ENCODE peak calls at places on chromosomes 16 and 17, in seven cellular contexts. R is IMR-90, E is prostate gland, F is breast epithelium, H is PC-9, T is Peyer's patch, N is adrenal gland. S is an unnamed sample.

GRCh38 chr17:27352481-27353460 is 58.9 kb downstream of the WSB1 start:
- DNase-seq in R (peak), E (no peak), F (no peak), H (no peak), T (no peak), N (no peak), S (no peak)

GRCh38 chr16:85413713-85414663 is 199.1 kb upstream of the GSE1 start:
- DNase-seq in R (no peak), E (no peak), F (no peak), H (no peak), T (no peak), N (no peak), S (no peak)

GRCh38 chr16:85626191-85626951 is 13.2 kb downstream of the GSE1 start:
- DNase-seq in R (no peak), E (no peak), F (no peak), H (no peak), T (no peak), N (no peak), S (no peak)

GRCh38 chr16:49684731-49685130 is 171.2 kb downstream of the ZNF423 start:
- DNase-seq in R (no peak), E (no peak), F (no peak), H (no peak), T (no peak), N (no peak), S (no peak)

GRCh38 chr16:87384162-87384999 is 805 bp upstream of the FBXO31 start:
- DNase-seq in R (no peak), E (no peak), F (no peak), H (peak), T (peak), N (no peak), S (no peak)

GRCh38 chr16:30533748-30534367 is 800 bp downstream of the ZNF747 start:
- DNase-seq in R (no peak), E (no peak), F (no peak), H (no peak), T (no peak), N (no peak), S (no peak)

GRCh38 chr17:45936610-45937009 is 42.3 kb downstream of the MAPT start:
- DNase-seq in R (no peak), E (no peak), F (peak), H (no peak), T (no peak), N (no peak), S (no peak)

GRCh38 chr17:50316016-50316587 is 29.8 kb upstream of the XYLT2 start:
- DNase-seq in R (no peak), E (no peak), F (no peak), H (no peak), T (no peak), N (no peak), S (no peak)

GRCh38 chr16:81442909-81443687 is 1.5 kb upstream of the CMIP start:
- DNase-seq in R (no peak), E (no peak), F (no peak), H (no peak), T (no peak), N (no peak), S (no peak)

GRCh38 chr16:4372578-4373355 is 1.1 kb downstream of the VASN start:
- DNase-seq in R (peak), E (no peak), F (no peak), H (peak), T (no peak), N (no peak), S (no peak)

GRCh38 chr16:71311553-71312158 is 22.5 kb upstream of the CMTR2 start:
- DNase-seq in R (peak), E (no peak), F (no peak), H (no peak), T (no peak), N (peak), S (no peak)

GRCh38 chr16:66486199-66486772 is 59.2 kb downstream of the BEAN1 start:
- DNase-seq in R (no peak), E (no peak), F (peak), H (no peak), T (no peak), N (no peak), S (no peak)

GRCh38 chr17:58343131-58343530 is 8.9 kb downstream of the SUPT4H1 start:
- DNase-seq in R (no peak), E (no peak), F (no peak), H (no peak), T (no peak), N (no peak), S (no peak)

GRCh38 chr16:54077412-54077821 is 209.2 kb downstream of the IRX3 start:
- DNase-seq in R (peak), E (no peak), F (no peak), H (peak), T (no peak), N (no peak), S (peak)

GRCh38 chr17:73585583-73585982 is 58.7 kb downstream of the SDK2 start:
- DNase-seq in R (no peak), E (no peak), F (no peak), H (no peak), T (no peak), N (no peak), S (no peak)

GRCh38 chr16:710500-711075 is 4.3 kb upstream of the METRN start:
- DNase-seq in R (no peak), E (no peak), F (no peak), H (no peak), T (no peak), N (no peak), S (no peak)

GRCh38 chr17:8253801-8254200 is 4.7 kb downstream of the PFAS start:
- DNase-seq in R (no peak), E (peak), F (no peak), H (no peak), T (peak), N (no peak), S (no peak)

GRCh38 chr17:9529033-9529748 is 46.4 kb downstream of the STX8 start:
- DNase-seq in R (peak), E (no peak), F (no peak), H (no peak), T (no peak), N (no peak), S (no peak)

GRCh38 chr17:46832945-46833839 is 14.7 kb upstream of the WNT3 start:
- DNase-seq in R (peak), E (peak), F (no peak), H (no peak), T (no peak), N (no peak), S (peak)

GRCh38 chr17:45143767-45144198 is 4.5 kb upstream of the HEXIM1 start:
- DNase-seq in R (peak), E (peak), F (peak), H (no peak), T (peak), N (peak), S (no peak)

GRCh38 chr16:31710880-31711279 is 162.7 kb upstream of the ZNF267 start:
- DNase-seq in R (no peak), E (no peak), F (no peak), H (no peak), T (no peak), N (no peak), S (no peak)

GRCh38 chr16:48206594-48207242 is 37.4 kb upstream of the LONP2 start:
- DNase-seq in R (peak), E (no peak), F (no peak), H (no peak), T (no peak), N (no peak), S (no peak)

GRCh38 chr17:68353121-68353521 is 61.8 kb downstream of the ARSG start:
- DNase-seq in R (no peak), E (no peak), F (no peak), H (peak), T (no peak), N (no peak), S (no peak)

GRCh38 chr16:8946544-8946943 is 17.2 kb downstream of the USP7 start:
- DNase-seq in R (no peak), E (no peak), F (no peak), H (no peak), T (no peak), N (no peak), S (no peak)

GRCh38 chr17:62805234-62805633 is 2.9 kb downstream of the MARCHF10 start:
- DNase-seq in R (peak), E (no peak), F (no peak), H (peak), T (no peak), N (no peak), S (no peak)

GRCh38 chr17:39194985-39195524 is 2.4 kb downstream of the CACNB1 start:
- DNase-seq in R (no peak), E (no peak), F (no peak), H (no peak), T (no peak), N (peak), S (no peak)

GRCh38 chr17:37821025-37821713 is 76.3 kb upstream of the HNF1B start:
- DNase-seq in R (peak), E (no peak), F (no peak), H (peak), T (no peak), N (no peak), S (no peak)

GRCh38 chr17:74527081-74527480 is 4.2 kb downstream of the CD300LB start:
- DNase-seq in R (no peak), E (no peak), F (peak), H (no peak), T (no peak), N (no peak), S (no peak)

GRCh38 chr17:979539-980405 is at the start of gene NXN:
- DNase-seq in R (peak), E (peak), F (peak), H (peak), T (peak), N (peak), S (no peak)

GRCh38 chr17:30696234-30696633 is 128.3 kb downstream of the CRLF3 start:
- DNase-seq in R (no peak), E (no peak), F (no peak), H (no peak), T (no peak), N (no peak), S (no peak)

GRCh38 chr16:48958681-48959080 is 323.0 kb downstream of the CBLN1 start:
- DNase-seq in R (peak), E (no peak), F (no peak), H (no peak), T (no peak), N (no peak), S (no peak)

GRCh38 chr17:2837147-2837561 is 40.9 kb downstream of the RAP1GAP2 start:
- DNase-seq in R (no peak), E (no peak), F (no peak), H (no peak), T (no peak), N (no peak), S (no peak)

GRCh38 chr16:66103245-66103644 is 263.2 kb upstream of the CDH5 start:
- DNase-seq in R (peak), E (no peak), F (no peak), H (no peak), T (no peak), N (no peak), S (no peak)

GRCh38 chr16:3190949-3191353 is 2.9 kb downstream of the OR1F1 start:
- DNase-seq in R (no peak), E (no peak), F (no peak), H (no peak), T (no peak), N (no peak), S (no peak)

GRCh38 chr17:45296003-45296832 is 20.6 kb downstream of the MAP3K14 start:
- DNase-seq in R (peak), E (no peak), F (no peak), H (peak), T (no peak), N (no peak), S (no peak)

GRCh38 chr17:36482611-36483504 is 3.6 kb upstream of the ZNHIT3 start:
- DNase-seq in R (peak), E (peak), F (peak), H (no peak), T (peak), N (peak), S (peak)

GRCh38 chr16:9092282-9092962 is 978 bp downstream of the HAPSTR1 start:
- DNase-seq in R (no peak), E (peak), F (peak), H (no peak), T (peak), N (peak), S (no peak)

GRCh38 chr17:30551666-30552339 is 74.6 kb downstream of the GOSR1 start:
- DNase-seq in R (no peak), E (no peak), F (no peak), H (no peak), T (no peak), N (no peak), S (no peak)

GRCh38 chr17:61661135-61661534 is 70.1 kb upstream of the NACA2 start:
- DNase-seq in R (no peak), E (no peak), F (no peak), H (no peak), T (no peak), N (no peak), S (no peak)

GRCh38 chr16:67425046-67425445 is 5.9 kb upstream of the HSD11B2 start:
- DNase-seq in R (no peak), E (no peak), F (no peak), H (no peak), T (no peak), N (no peak), S (no peak)

GRCh38 chr16:18801197-18801972 is at the start of gene ARL6IP1:
- DNase-seq in R (peak), E (peak), F (peak), H (peak), T (peak), N (peak), S (peak)
- H3K27ac ChIP-seq in R (peak), E (peak), F (peak), H (peak), T (peak), N (peak), S (peak)

GRCh38 chr17:81701288-81702071 is 1.7 kb upstream of the MRPL12 start:
- DNase-seq in R (no peak), E (no peak), F (no peak), H (no peak), T (no peak), N (no peak), S (no peak)
- TF ChIP-seq CTCF in R (peak), E (no peak), F (no peak), H (no peak), T (no peak), N (no peak), S (peak)

GRCh38 chr17:40323317-40323716 is 14.3 kb downstream of the RARA start:
- DNase-seq in R (no peak), E (no peak), F (no peak), H (peak), T (no peak), N (no peak), S (no peak)
- H3K4me3 ChIP-seq in R (no peak), E (no peak), F (peak), H (no peak), T (peak), N (no peak), S (no peak)

DNA sequence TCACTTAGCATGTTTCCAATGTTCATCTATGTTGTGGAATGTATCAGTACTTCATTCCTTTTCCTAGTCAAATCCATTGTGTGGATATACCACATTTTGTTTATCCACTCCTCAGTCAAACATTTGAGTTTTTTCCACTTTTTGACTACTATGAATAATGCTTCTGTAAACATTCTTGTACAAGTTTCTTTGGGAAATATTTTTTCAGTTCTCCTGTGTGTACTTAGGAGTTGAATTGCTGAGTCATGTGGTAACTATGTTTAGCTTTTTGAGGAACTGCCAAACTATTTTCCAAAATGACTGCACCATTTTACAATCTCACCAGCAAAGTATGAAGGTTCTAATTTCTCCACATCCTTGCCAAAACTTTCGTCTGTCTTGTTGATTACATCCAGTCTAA is 223.7 kb upstream of the AXIN2 start:
- DNase-seq in R (peak), E (peak), F (no peak), H (peak), T (no peak), N (no peak), S (peak)
- H3K27ac ChIP-seq in R (peak), E (peak), F (no peak), H (peak), T (no peak), N (peak), S (no peak)

GRCh38 chr17:76527430-76528111 is 9.9 kb downstream of the CYGB start:
- DNase-seq in R (peak), E (no peak), F (no peak), H (peak), T (no peak), N (peak), S (no peak)
- TF ChIP-seq CTCF in R (no peak), E (no peak), F (peak), H (no peak), T (no peak), N (peak), S (peak)

DNA sequence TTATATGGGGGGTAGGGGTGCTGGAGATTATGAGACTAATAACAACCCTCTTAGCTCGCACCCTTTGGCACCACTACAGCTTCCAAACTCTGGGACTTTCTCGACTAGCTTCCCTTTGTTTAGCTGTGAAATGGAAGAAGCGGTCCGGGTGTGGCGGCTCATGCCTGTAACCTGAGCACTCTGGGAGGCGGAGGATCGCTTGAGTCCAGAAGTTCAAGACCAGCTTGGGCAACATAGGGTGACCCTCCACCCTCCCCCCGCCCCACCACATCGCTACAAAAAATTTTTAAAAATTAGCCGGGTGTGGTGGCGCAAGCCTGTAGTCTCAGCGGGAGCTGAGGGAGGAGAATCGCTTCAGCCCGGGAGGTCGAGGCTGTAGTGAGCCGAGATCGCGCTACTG is 807 bp upstream of the CDH3 start:
- DNase-seq in R (no peak), E (no peak), F (no peak), H (no peak), T (no peak), N (no peak), S (no peak)
- H3K4me3 ChIP-seq in R (no peak), E (peak), F (peak), H (peak), T (peak), N (no peak), S (no peak)

S was measured in AG04450.